ENCODE peak calls at places on chromosomes 12 and 14, in four cellular contexts. One of them, this sample, is unnamed.

GRCh38 chr14:73369433-73369832 is 88.9 kb downstream of the NUMB start:
- DNase-seq in psoas muscle: no peak
- DNase-seq in IMR-90: no peak
- DNase-seq in AG09319: no peak
- DNase-seq in this sample: no peak

GRCh38 chr12:41663487-41664258 is 475.6 kb downstream of the PDZRN4 start:
- DNase-seq in psoas muscle: no peak
- DNase-seq in IMR-90: peak
- DNase-seq in AG09319: no peak
- DNase-seq in this sample: peak

GRCh38 chr14:104634031-104634760 is 29.6 kb upstream of the TMEM179 start:
- DNase-seq in AG09319: no peak
- DNase-seq in IMR-90: no peak
- DNase-seq in psoas muscle: no peak
- DNase-seq in this sample: no peak

GRCh38 chr12:100962086-100962712 is 167.6 kb downstream of the ANO4 start:
- DNase-seq in psoas muscle: no peak
- DNase-seq in IMR-90: no peak
- DNase-seq in AG09319: no peak
- DNase-seq in this sample: no peak

GRCh38 chr14:92382677-92383076 is 59.7 kb downstream of the SLC24A4 start:
- DNase-seq in IMR-90: no peak
- DNase-seq in psoas muscle: no peak
- DNase-seq in AG09319: no peak
- DNase-seq in this sample: no peak

GRCh38 chr12:113170926-113171325 is 14.4 kb downstream of the DDX54 start:
- DNase-seq in psoas muscle: no peak
- DNase-seq in IMR-90: no peak
- DNase-seq in AG09319: no peak
- DNase-seq in this sample: no peak

GRCh38 chr12:78421011-78421410 is 443.6 kb upstream of the SYT1 start:
- DNase-seq in psoas muscle: no peak
- DNase-seq in IMR-90: peak
- DNase-seq in AG09319: no peak
- DNase-seq in this sample: peak

GRCh38 chr12:57162541-57163125 is 15.2 kb upstream of the LRP1-AS start:
- DNase-seq in IMR-90: no peak
- DNase-seq in AG09319: no peak
- DNase-seq in psoas muscle: no peak
- DNase-seq in this sample: no peak

GRCh38 chr12:11174022-11174421 is 3.0 kb downstream of the SMIM10L1 start:
- DNase-seq in AG09319: no peak
- DNase-seq in psoas muscle: no peak
- DNase-seq in IMR-90: peak
- DNase-seq in this sample: peak

GRCh38 chr12:75364918-75365317 is 26.0 kb upstream of the GLIPR1L2 start:
- DNase-seq in psoas muscle: no peak
- DNase-seq in IMR-90: peak
- DNase-seq in AG09319: peak
- DNase-seq in this sample: no peak

GRCh38 chr12:57191410-57191809 is 25.2 kb upstream of the NXPH4 start:
- DNase-seq in AG09319: no peak
- DNase-seq in IMR-90: no peak
- DNase-seq in psoas muscle: no peak
- DNase-seq in this sample: no peak

GRCh38 chr12:23008613-23009012 is 383.6 kb downstream of the ETNK1 start:
- DNase-seq in psoas muscle: no peak
- DNase-seq in AG09319: no peak
- DNase-seq in IMR-90: no peak
- DNase-seq in this sample: no peak

GRCh38 chr12:6869049-6870021 is 2.0 kb downstream of the TPI1 start:
- DNase-seq in IMR-90: peak
- DNase-seq in AG09319: peak
- DNase-seq in psoas muscle: peak
- DNase-seq in this sample: peak

GRCh38 chr12:68154768-68155167 is 4.8 kb downstream of the IFNG start:
- DNase-seq in psoas muscle: no peak
- DNase-seq in IMR-90: no peak
- DNase-seq in AG09319: no peak
- DNase-seq in this sample: no peak

GRCh38 chr12:54558311-54558710 is 8.9 kb downstream of the PDE1B start:
- DNase-seq in IMR-90: no peak
- DNase-seq in psoas muscle: no peak
- DNase-seq in AG09319: no peak
- DNase-seq in this sample: no peak

GRCh38 chr12:96237465-96238077 is 43.4 kb downstream of the ELK3 start:
- DNase-seq in AG09319: peak
- DNase-seq in psoas muscle: peak
- DNase-seq in IMR-90: peak
- DNase-seq in this sample: peak

GRCh38 chr12:68568878-68569569 is 41.7 kb upstream of the RAP1B start:
- DNase-seq in psoas muscle: no peak
- DNase-seq in AG09319: no peak
- DNase-seq in IMR-90: no peak
- DNase-seq in this sample: no peak

GRCh38 chr14:24279301-24280186 is 8.1 kb upstream of the RABGGTA start:
- DNase-seq in psoas muscle: no peak
- DNase-seq in IMR-90: no peak
- DNase-seq in AG09319: no peak
- DNase-seq in this sample: no peak

GRCh38 chr12:58775396-58775795 is 144.9 kb downstream of the LRIG3 start:
- DNase-seq in IMR-90: no peak
- DNase-seq in AG09319: no peak
- DNase-seq in psoas muscle: no peak
- DNase-seq in this sample: no peak
- TF ChIP-seq CTCF in IMR-90: no peak
- TF ChIP-seq CTCF in AG09319: no peak
- TF ChIP-seq CTCF in psoas muscle: no peak
- TF ChIP-seq CTCF in this sample: no peak

DNA sequence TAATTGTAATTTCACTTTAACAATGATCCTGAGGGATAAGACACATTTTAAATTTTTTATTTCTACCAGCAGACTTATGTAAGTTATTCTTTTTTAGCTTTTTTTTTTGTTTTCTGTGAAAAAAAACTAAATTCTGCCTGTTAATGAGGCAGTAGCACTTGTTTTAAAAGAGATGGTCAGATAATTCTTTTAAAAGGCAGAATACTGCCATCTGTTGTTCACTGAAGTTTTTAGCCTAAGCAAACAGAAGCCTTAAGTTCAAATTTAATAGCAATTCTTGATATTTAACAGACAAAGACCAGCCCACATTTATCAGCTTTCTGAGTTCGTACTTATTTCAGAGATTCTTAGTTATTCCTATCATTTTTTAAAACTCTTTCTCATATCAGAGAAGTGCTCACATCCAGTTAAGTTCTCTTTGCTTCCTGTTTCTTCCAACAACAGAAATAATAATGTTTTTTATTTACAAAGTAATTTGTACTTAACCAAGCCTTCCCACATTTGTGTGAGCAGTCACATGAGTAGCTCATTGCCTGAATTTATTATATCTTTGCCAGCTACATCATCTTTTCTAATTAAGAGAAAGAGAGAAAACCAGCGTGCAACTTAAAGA is 93.4 kb upstream of the SLCO1C1 start:
- DNase-seq in AG09319: no peak
- DNase-seq in IMR-90: peak
- DNase-seq in psoas muscle: no peak
- DNase-seq in this sample: peak
- TF ChIP-seq CTCF in AG09319: peak
- TF ChIP-seq CTCF in IMR-90: peak
- TF ChIP-seq CTCF in psoas muscle: peak
- TF ChIP-seq CTCF in this sample: peak

GRCh38 chr12:121581681-121582439 is 1.0 kb upstream of the KDM2B start:
- DNase-seq in AG09319: peak
- DNase-seq in psoas muscle: peak
- DNase-seq in IMR-90: peak
- DNase-seq in this sample: peak

GRCh38 chr12:121579190-121579791 is 1.5 kb downstream of the KDM2B start:
- DNase-seq in AG09319: no peak
- DNase-seq in IMR-90: no peak
- DNase-seq in psoas muscle: peak
- DNase-seq in this sample: no peak

GRCh38 chr12:121582583-121583333 is 1.9 kb upstream of the KDM2B start:
- DNase-seq in IMR-90: no peak
- DNase-seq in psoas muscle: no peak
- DNase-seq in AG09319: no peak
- DNase-seq in this sample: no peak

GRCh38 chr12:121579981-121580868 is 598 bp downstream of the KDM2B start:
- DNase-seq in AG09319: no peak
- DNase-seq in IMR-90: peak
- DNase-seq in psoas muscle: peak
- DNase-seq in this sample: peak

GRCh38 chr12:121580959-121581680 is at the start of gene KDM2B:
- DNase-seq in IMR-90: peak
- DNase-seq in AG09319: no peak
- DNase-seq in psoas muscle: no peak
- DNase-seq in this sample: peak
- TF ChIP-seq CTCF in IMR-90: peak
- TF ChIP-seq CTCF in AG09319: no peak
- TF ChIP-seq CTCF in psoas muscle: no peak
- TF ChIP-seq CTCF in this sample: no peak

GRCh38 chr12:108063192-108063591 is 65.9 kb upstream of the WSCD2 start:
- DNase-seq in psoas muscle: no peak
- DNase-seq in IMR-90: no peak
- DNase-seq in AG09319: no peak
- DNase-seq in this sample: peak
- TF ChIP-seq CTCF in psoas muscle: no peak
- TF ChIP-seq CTCF in IMR-90: peak
- TF ChIP-seq CTCF in AG09319: peak
- TF ChIP-seq CTCF in this sample: peak